ENCODE peak calls at places on chromosome 4, in seven cellular contexts. W is uterus, L is suprapubic skin, V is endothelial cell of umbilical vein, H is HCT116, T is K562, S is right lobe of liver. I is an unnamed sample.

GRCh38 chr4:109163493-109163892 is 139.0 kb downstream of the COL25A1 start:
- DNase-seq in W (no peak), S (no peak), V (no peak), L (no peak), H (no peak), T (no peak), I (no peak)

GRCh38 chr4:165383757-165384156 is 4.9 kb downstream of the CPE start:
- DNase-seq in L (no peak), T (no peak), V (no peak), S (no peak), W (no peak), H (no peak), I (no peak)

GRCh38 chr4:181854142-181854541 is 389.1 kb upstream of the TENM3 start:
- DNase-seq in H (no peak), S (no peak), L (no peak), W (no peak), V (no peak), T (no peak), I (no peak)

GRCh38 chr4:146488495-146489174 is 33.1 kb downstream of the SLC10A7 start:
- DNase-seq in H (no peak), V (peak; percentile 83), W (no peak), L (no peak), S (no peak), T (no peak), I (no peak)

GRCh38 chr4:62126064-62126732 is 926.1 kb downstream of the ADGRL3 start:
- DNase-seq in L (no peak), H (no peak), T (no peak), V (no peak), S (no peak), W (no peak), I (no peak)

GRCh38 chr4:48331577-48332340 is 9.6 kb upstream of the SLAIN2 start:
- DNase-seq in S (no peak), L (no peak), T (no peak), H (no peak), V (no peak), W (no peak), I (no peak)

GRCh38 chr4:41573458-41574129 is 35.6 kb downstream of the LIMCH1 start:
- DNase-seq in L (no peak), S (no peak), W (no peak), V (no peak), T (no peak), H (no peak), I (no peak)

GRCh38 chr4:99437686-99438577 is 2.8 kb upstream of the ADH7 start:
- DNase-seq in T (no peak), W (no peak), L (no peak), S (no peak), V (no peak), H (no peak), I (no peak)

GRCh38 chr4:159273126-159273438 is 170.2 kb downstream of the RAPGEF2 start:
- DNase-seq in L (no peak), S (no peak), V (peak; percentile 83), W (no peak), H (no peak), T (peak; percentile 7), I (no peak)

GRCh38 chr4:67396008-67396407 is 149.3 kb downstream of the CENPC start:
- DNase-seq in T (no peak), L (no peak), V (no peak), S (no peak), W (no peak), H (no peak), I (no peak)

GRCh38 chr4:38456096-38456495 is 207.9 kb upstream of the KLF3 start:
- DNase-seq in W (no peak), L (no peak), H (no peak), S (no peak), T (no peak), V (no peak), I (no peak)

GRCh38 chr4:12203945-12204344 is 775.3 kb upstream of the HS3ST1 start:
- DNase-seq in V (no peak), W (no peak), L (no peak), T (no peak), H (no peak), S (no peak), I (no peak)

GRCh38 chr4:107210450-107211239 is 174.5 kb upstream of the DKK2 start:
- DNase-seq in L (no peak), S (no peak), V (no peak), T (no peak), H (no peak), W (no peak), I (no peak)

GRCh38 chr4:163672751-163673150 is 178.3 kb downstream of the TMA16 start:
- DNase-seq in S (no peak), W (no peak), T (no peak), L (no peak), V (no peak), H (no peak), I (no peak)

GRCh38 chr4:52853351-52853750 is 8.8 kb upstream of the RASL11B start:
- DNase-seq in L (no peak), S (no peak), V (no peak), W (no peak), T (no peak), H (no peak), I (no peak)

DNA sequence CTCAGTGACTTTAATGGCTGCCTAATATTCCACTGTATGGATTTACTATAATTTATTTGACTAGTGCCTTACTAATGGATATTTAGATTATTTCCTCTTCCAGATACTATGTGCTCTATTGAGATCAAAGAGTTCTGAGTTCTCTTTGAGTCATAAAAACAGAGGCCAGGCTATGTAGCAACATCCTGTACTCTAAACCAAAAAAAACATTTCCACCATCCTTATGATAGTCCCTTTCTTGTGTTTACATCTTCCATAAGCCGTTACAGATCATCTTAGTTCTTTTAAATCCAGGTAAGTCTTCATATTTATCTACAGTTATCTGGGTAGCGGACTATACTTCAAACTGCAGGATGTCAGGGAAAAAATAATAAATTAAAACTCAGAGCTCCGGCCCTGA is 56.6 kb upstream of the TMEM184C start:
- DNase-seq in W (no peak), H (no peak), L (no peak), T (no peak), S (no peak), V (no peak), I (no peak)
- H3K4me3 ChIP-seq in W (no peak overlapping the region), H (no peak overlapping the region), L (no peak overlapping the region), T (no peak overlapping the region), S (no peak overlapping the region), V (no peak overlapping the region), I (no peak overlapping the region)

GRCh38 chr4:82901129-82901718 is 689 bp downstream of the THAP9 start:
- DNase-seq in T (no peak), L (no peak), V (no peak), W (no peak), H (no peak), S (no peak), I (no peak)
- TF ChIP-seq POLR2A in T (peak; percentile 68), L (no peak), V (no peak), W (no peak), H (peak; percentile 79), S (no peak), I (no peak)

GRCh38 chr4:26839534-26839951 is 21.1 kb upstream of the STIM2 start:
- DNase-seq in H (no peak), L (no peak), S (no peak), W (no peak), V (no peak), T (no peak), I (no peak)
- H3K9me3 ChIP-seq in H (no peaks in the 10 kb centered on the region), L (no peaks in the 10 kb centered on the region), S (no peaks in the 10 kb centered on the region), W (no peaks in the 10 kb centered on the region), V (no peaks in the 10 kb centered on the region), T (no peaks in the 10 kb centered on the region), I (no peaks in the 10 kb centered on the region)

GRCh38 chr4:76738081-76738931 is 159.6 kb downstream of the SOWAHB start:
- DNase-seq in H (no peak), L (no peak), V (peak; percentile 14), T (no peak), W (peak; percentile 63), S (no peak), I (no peak)

GRCh38 chr4:76733380-76733779 is 164.6 kb downstream of the SOWAHB start:
- DNase-seq in T (no peak), S (no peak), L (no peak), H (no peak), V (no peak), W (no peak), I (peak; percentile 75)

GRCh38 chr4:76740192-76740591 is 157.8 kb downstream of the SOWAHB start:
- DNase-seq in L (no peak), S (no peak), V (no peak), W (no peak), T (no peak), H (no peak), I (no peak)

GRCh38 chr4:76737180-76737579 is 160.8 kb downstream of the SOWAHB start:
- DNase-seq in L (no peak), W (no peak), H (no peak), V (no peak), T (no peak), S (no peak), I (no peak)

GRCh38 chr4:76736434-76736833 is 161.5 kb downstream of the SOWAHB start:
- DNase-seq in S (no peak), V (no peak), H (no peak), T (no peak), L (no peak), W (no peak), I (no peak)
- H3K4me3 ChIP-seq in S (no peak overlapping the region), V (no peak overlapping the region), H (no peak overlapping the region), T (no peak overlapping the region), L (no peak overlapping the region), W (no peak overlapping the region), I (no peak overlapping the region)

GRCh38 chr4:1231637-1232360 is 17.1 kb downstream of the CTBP1 start:
- DNase-seq in L (no peak), W (no peak), V (no peak), S (no peak), H (no peak), T (no peak), I (no peak)
- TF ChIP-seq POLR2A in L (no peak), W (no peak), V (no peak), S (no peak), H (no peak), T (no peak), I (no peak)

GRCh38 chr4:146621-147020 is 22.3 kb downstream of the ZNF718 start:
- DNase-seq in W (no peak), T (no peak), V (no peak), H (no peak), L (no peak), S (no peak), I (no peak)
- H3K9me3 ChIP-seq in W (peaks cover 48% of the 10 kb centered on the region), T (peaks cover 3% of the 10 kb centered on the region), V (no peaks in the 10 kb centered on the region), H (peaks cover 4% of the 10 kb centered on the region), L (peaks cover 66% of the 10 kb centered on the region), S (peaks cover 35% of the 10 kb centered on the region), I (peaks cover 80% of the 10 kb centered on the region)

DNA sequence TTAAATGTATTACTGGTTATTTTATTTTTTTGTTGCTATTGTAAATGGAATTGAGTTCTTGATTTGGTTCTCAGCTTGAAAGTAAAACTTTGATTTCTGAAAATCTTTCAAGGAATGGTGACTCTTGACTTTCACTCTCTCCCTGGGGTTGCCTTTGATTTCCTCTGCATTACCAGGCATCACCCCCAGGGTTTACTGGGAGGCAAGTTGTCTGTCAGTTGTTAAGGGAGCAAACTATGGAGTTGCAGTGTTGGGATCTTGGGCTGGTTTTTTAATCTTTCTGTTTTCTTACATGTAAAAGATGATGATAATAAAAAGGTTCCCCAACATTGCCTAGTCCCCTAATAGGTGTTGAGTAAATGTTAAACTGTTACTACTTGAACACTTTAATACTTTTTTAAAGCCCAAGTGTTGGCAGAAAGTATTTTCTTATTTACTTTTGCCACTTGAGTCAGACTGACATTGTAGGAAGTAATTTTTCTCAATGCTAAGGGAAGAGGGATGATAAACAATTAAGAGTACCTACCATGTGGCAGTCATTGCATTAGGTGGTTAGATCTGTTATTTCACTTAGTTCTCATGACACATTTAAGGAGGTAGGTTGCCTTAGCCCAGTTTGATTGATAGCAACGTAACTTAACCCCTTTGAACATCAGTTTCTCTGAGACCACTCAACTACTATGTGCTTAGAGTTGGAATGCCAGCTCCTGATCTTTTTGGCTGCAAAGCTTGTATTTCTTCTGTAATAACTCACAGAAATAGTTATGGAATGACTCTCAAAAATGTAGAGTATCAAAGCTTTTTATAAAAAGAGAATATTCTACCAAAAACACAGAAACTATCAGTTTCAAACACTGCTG is 67.1 kb downstream of the DCLK2 start:
- DNase-seq in L (no peak), W (no peak), V (no peak), S (no peak), T (no peak), H (no peak), I (no peak)
- H3K4me3 ChIP-seq in L (no peak overlapping the region), W (no peak overlapping the region), V (no peak overlapping the region), S (no peak overlapping the region), T (no peak overlapping the region), H (no peak overlapping the region), I (no peak overlapping the region)